ENCODE peak calls at places on chromosomes 6 and 20, in eight cellular contexts. Q is SHP77, D is A172, H is endothelial cell, B is astrocyte of the spinal cord, M is sciatic nerve, A is hippocampal formation, P is cardiac muscle cell. T is an unnamed sample.

GRCh38 chr6:82767037-82767436 is 298.6 kb downstream of the UBE3D start:
- DNase-seq in Q (no peak), D (no peak), H (no peak), B (no peak), M (no peak), A (no peak), P (no peak), T (no peak)

GRCh38 chr6:126657556-126658129 is 317.7 kb downstream of the CENPW start:
- DNase-seq in Q (no peak), D (peak; percentile 11), H (peak; percentile 18), B (peak; percentile 47), M (no peak), A (no peak), P (peak; percentile 60), T (no peak)

GRCh38 chr6:170238741-170239565 is 51.9 kb downstream of the DLL1 start:
- DNase-seq in Q (no peak), D (no peak), H (no peak), B (no peak), M (peak; percentile 46), A (no peak), P (no peak), T (no peak)

GRCh38 chr6:109678240-109678639 is 12.8 kb downstream of the AK9 start:
- DNase-seq in Q (no peak), D (no peak), H (no peak), B (no peak), M (no peak), A (no peak), P (no peak), T (no peak)

GRCh38 chr6:85464260-85464644 is 14.4 kb downstream of the NT5E start:
- DNase-seq in Q (no peak), D (peak; percentile 98), H (no peak), B (peak; percentile 99), M (no peak), A (no peak), P (peak; percentile 97), T (peak; percentile 58)

GRCh38 chr6:154852700-154853099 is 119.5 kb downstream of the SCAF8 start:
- DNase-seq in Q (no peak), D (no peak), H (no peak), B (peak; percentile 25), M (no peak), A (no peak), P (no peak), T (no peak)

GRCh38 chr20:32474967-32475819 is 109.9 kb downstream of the NOL4L start:
- DNase-seq in Q (no peak), D (peak; percentile 97), H (peak; percentile 55), B (peak; percentile 98), M (peak; percentile 96), A (peak; percentile 65), P (peak; percentile 100), T (peak; percentile 95)

GRCh38 chr20:17995967-17996819 is 27.4 kb downstream of the MGME1 start:
- DNase-seq in Q (peak; percentile 29), D (peak; percentile 65), H (peak; percentile 45), B (peak; percentile 72), M (no peak), A (no peak), P (peak; percentile 79), T (no peak)

GRCh38 chr6:114997813-114998292 is 655.0 kb upstream of the HS3ST5 start:
- DNase-seq in Q (no peak), D (peak; percentile 66), H (no peak), B (no peak), M (no peak), A (no peak), P (no peak), T (no peak)

GRCh38 chr20:63124782-63125580 is 91.0 kb downstream of the YTHDF1 start:
- DNase-seq in Q (no peak), D (no peak), H (no peak), B (no peak), M (peak; percentile 46), A (no peak), P (no peak), T (peak; percentile 7)

GRCh38 chr20:4896971-4897497 is 104.3 kb downstream of the SLC23A2 start:
- DNase-seq in Q (peak; percentile 59), D (peak; percentile 51), H (no peak), B (no peak), M (no peak), A (no peak), P (no peak), T (no peak)

GRCh38 chr20:32115196-32115767 is 5.8 kb downstream of the TM9SF4 start:
- DNase-seq in Q (no peak), D (no peak), H (no peak), B (no peak), M (no peak), A (no peak), P (no peak), T (no peak)

GRCh38 chr6:41470341-41471063 is 75.7 kb upstream of the FOXP4 start:
- DNase-seq in Q (no peak), D (no peak), H (no peak), B (peak; percentile 29), M (peak; percentile 79), A (no peak), P (peak; percentile 75), T (peak; percentile 84)

GRCh38 chr6:4446982-4447381 is 311.6 kb upstream of the ECI2 start:
- DNase-seq in Q (no peak), D (peak; percentile 56), H (no peak), B (peak; percentile 43), M (no peak), A (no peak), P (peak; percentile 88), T (no peak)

GRCh38 chr6:131061771-131062160 is 1.3 kb downstream of the EPB41L2 start:
- DNase-seq in Q (no peak), D (no peak), H (no peak), B (no peak), M (no peak), A (no peak), P (peak; percentile 39), T (no peak)

GRCh38 chr6:126300735-126301134 is 39.2 kb upstream of the CENPW start:
- DNase-seq in Q (no peak), D (no peak), H (no peak), B (no peak), M (no peak), A (no peak), P (no peak), T (no peak)

GRCh38 chr20:37757550-37757949 is 63.7 kb downstream of the CTNNBL1 start:
- DNase-seq in Q (no peak), D (no peak), H (no peak), B (no peak), M (no peak), A (no peak), P (no peak), T (no peak)

GRCh38 chr6:111087106-111087835 is at the start of gene SLC16A10:
- DNase-seq in Q (peak; percentile 64), D (peak; percentile 13), H (peak; percentile 56), B (peak; percentile 25), M (peak; percentile 68), A (peak; percentile 35), P (peak; percentile 23), T (peak; percentile 68)

GRCh38 chr20:62123450-62124118 is 1.3 kb downstream of the LSM14B start:
- DNase-seq in Q (no peak), D (no peak), H (no peak), B (peak; percentile 53), M (no peak), A (no peak), P (peak; percentile 33), T (no peak)

GRCh38 chr6:157542405-157542943 is 161.5 kb downstream of the ZDHHC14 start:
- DNase-seq in Q (no peak), D (no peak), H (no peak), B (no peak), M (no peak), A (no peak), P (no peak), T (no peak)

GRCh38 chr6:6407061-6407723 is 86.7 kb upstream of the F13A1 start:
- DNase-seq in Q (no peak), D (no peak), H (no peak), B (no peak), M (no peak), A (no peak), P (no peak), T (no peak)

GRCh38 chr6:85498596-85499258 is 48.8 kb downstream of the NT5E start:
- DNase-seq in Q (no peak), D (peak; percentile 48), H (no peak), B (peak; percentile 70), M (no peak), A (no peak), P (peak; percentile 46), T (no peak)

GRCh38 chr6:73655341-73655917 is 1.6 kb upstream of the SLC17A5 start:
- DNase-seq in Q (no peak), D (no peak), H (no peak), B (no peak), M (no peak), A (no peak), P (no peak), T (no peak)

GRCh38 chr6:83127976-83128375 is 60.5 kb downstream of the DOP1A start:
- DNase-seq in Q (no peak), D (no peak), H (no peak), B (no peak), M (no peak), A (no peak), P (no peak), T (no peak)

GRCh38 chr6:117783280-117783679 is 108.0 kb downstream of the NUS1 start:
- DNase-seq in Q (no peak), D (no peak), H (no peak), B (no peak), M (no peak), A (peak; percentile 26), P (no peak), T (no peak)

T was measured in left cardiac atrium.